ENCODE peak calls at places on chromosomes 7 and 10, in ten cellular contexts. One of them, this sample, is unnamed.

GRCh38 chr10:404341-404740 is 269.1 kb downstream of the ZMYND11 start:
- DNase-seq in tibial nerve: no peak
- DNase-seq in Peyer's patch: no peak
- DNase-seq in kidney: no peak
- DNase-seq in fibroblast of lung: peak; percentile 87
- DNase-seq in upper lobe of right lung: no peak
- DNase-seq in astrocyte: peak; percentile 76
- DNase-seq in GM23248: peak; percentile 70
- DNase-seq in OCI-LY7: no peak
- DNase-seq in mammary epithelial cell: no peak
- DNase-seq in this sample: no peak

GRCh38 chr7:88001744-88002530 is 67.9 kb downstream of the ADAM22 start:
- DNase-seq in tibial nerve: no peak
- DNase-seq in Peyer's patch: no peak
- DNase-seq in kidney: no peak
- DNase-seq in fibroblast of lung: no peak
- DNase-seq in upper lobe of right lung: no peak
- DNase-seq in astrocyte: no peak
- DNase-seq in GM23248: peak; percentile 36
- DNase-seq in OCI-LY7: no peak
- DNase-seq in mammary epithelial cell: no peak
- DNase-seq in this sample: no peak

GRCh38 chr10:87935290-87936141 is 72.1 kb downstream of the PTEN start:
- DNase-seq in tibial nerve: no peak
- DNase-seq in Peyer's patch: no peak
- DNase-seq in kidney: no peak
- DNase-seq in fibroblast of lung: peak; percentile 41
- DNase-seq in upper lobe of right lung: no peak
- DNase-seq in astrocyte: peak; percentile 61
- DNase-seq in GM23248: peak; percentile 74
- DNase-seq in OCI-LY7: no peak
- DNase-seq in mammary epithelial cell: peak; percentile 27
- DNase-seq in this sample: no peak

GRCh38 chr7:116208919-116209318 is 1.4 kb upstream of the TES start:
- DNase-seq in tibial nerve: no peak
- DNase-seq in Peyer's patch: no peak
- DNase-seq in kidney: no peak
- DNase-seq in fibroblast of lung: no peak
- DNase-seq in upper lobe of right lung: no peak
- DNase-seq in astrocyte: no peak
- DNase-seq in GM23248: no peak
- DNase-seq in OCI-LY7: no peak
- DNase-seq in mammary epithelial cell: no peak
- DNase-seq in this sample: no peak

GRCh38 chr10:71773221-71773971 is at the start of gene VSIR:
- DNase-seq in tibial nerve: peak; percentile 91
- DNase-seq in Peyer's patch: peak; percentile 96
- DNase-seq in kidney: peak; percentile 96
- DNase-seq in fibroblast of lung: peak; percentile 72
- DNase-seq in upper lobe of right lung: peak; percentile 95
- DNase-seq in astrocyte: peak; percentile 47
- DNase-seq in GM23248: peak; percentile 92
- DNase-seq in OCI-LY7: peak; percentile 89
- DNase-seq in mammary epithelial cell: peak; percentile 89
- DNase-seq in this sample: peak; percentile 89

GRCh38 chr10:132492323-132493035 is 45.1 kb upstream of the INPP5A start:
- DNase-seq in tibial nerve: no peak
- DNase-seq in Peyer's patch: no peak
- DNase-seq in kidney: peak; percentile 89
- DNase-seq in fibroblast of lung: peak; percentile 21
- DNase-seq in upper lobe of right lung: peak; percentile 67
- DNase-seq in astrocyte: no peak
- DNase-seq in GM23248: no peak
- DNase-seq in OCI-LY7: no peak
- DNase-seq in mammary epithelial cell: no peak
- DNase-seq in this sample: peak; percentile 31

GRCh38 chr7:118280319-118281012 is 56.0 kb downstream of the ANKRD7 start:
- DNase-seq in tibial nerve: no peak
- DNase-seq in Peyer's patch: no peak
- DNase-seq in kidney: no peak
- DNase-seq in fibroblast of lung: no peak
- DNase-seq in upper lobe of right lung: no peak
- DNase-seq in astrocyte: no peak
- DNase-seq in GM23248: no peak
- DNase-seq in OCI-LY7: no peak
- DNase-seq in mammary epithelial cell: no peak
- DNase-seq in this sample: no peak

GRCh38 chr10:31704195-31704594 is 224.4 kb downstream of the ARHGAP12 start:
- DNase-seq in tibial nerve: peak; percentile 58
- DNase-seq in Peyer's patch: no peak
- DNase-seq in kidney: no peak
- DNase-seq in fibroblast of lung: no peak
- DNase-seq in upper lobe of right lung: no peak
- DNase-seq in astrocyte: no peak
- DNase-seq in GM23248: no peak
- DNase-seq in OCI-LY7: no peak
- DNase-seq in mammary epithelial cell: no peak
- DNase-seq in this sample: peak; percentile 69

GRCh38 chr10:112332509-112333228 is 41.2 kb upstream of the ACSL5 start:
- DNase-seq in tibial nerve: no peak
- DNase-seq in Peyer's patch: peak; percentile 68
- DNase-seq in kidney: no peak
- DNase-seq in fibroblast of lung: no peak
- DNase-seq in upper lobe of right lung: peak; percentile 79
- DNase-seq in astrocyte: no peak
- DNase-seq in GM23248: peak; percentile 34
- DNase-seq in OCI-LY7: no peak
- DNase-seq in mammary epithelial cell: no peak
- DNase-seq in this sample: no peak

GRCh38 chr10:86932674-86933073 is 24.7 kb downstream of the MMRN2 start:
- DNase-seq in tibial nerve: no peak
- DNase-seq in Peyer's patch: no peak
- DNase-seq in kidney: no peak
- DNase-seq in fibroblast of lung: no peak
- DNase-seq in upper lobe of right lung: no peak
- DNase-seq in astrocyte: no peak
- DNase-seq in GM23248: no peak
- DNase-seq in OCI-LY7: no peak
- DNase-seq in mammary epithelial cell: no peak
- DNase-seq in this sample: no peak

GRCh38 chr7:101532000-101532399 is 97.1 kb downstream of the MYL10 start:
- DNase-seq in tibial nerve: no peak
- DNase-seq in Peyer's patch: no peak
- DNase-seq in kidney: no peak
- DNase-seq in fibroblast of lung: no peak
- DNase-seq in upper lobe of right lung: no peak
- DNase-seq in astrocyte: no peak
- DNase-seq in GM23248: no peak
- DNase-seq in OCI-LY7: peak; percentile 17
- DNase-seq in mammary epithelial cell: no peak
- DNase-seq in this sample: no peak

GRCh38 chr7:143979359-143979758 is 20.8 kb upstream of the OR6B1 start:
- DNase-seq in tibial nerve: no peak
- DNase-seq in Peyer's patch: no peak
- DNase-seq in kidney: no peak
- DNase-seq in fibroblast of lung: peak; percentile 51
- DNase-seq in upper lobe of right lung: no peak
- DNase-seq in astrocyte: peak; percentile 72
- DNase-seq in GM23248: peak; percentile 74
- DNase-seq in OCI-LY7: no peak
- DNase-seq in mammary epithelial cell: peak; percentile 8
- DNase-seq in this sample: no peak

GRCh38 chr7:151371266-151371665 is 29.7 kb downstream of the NUB1 start:
- DNase-seq in tibial nerve: no peak
- DNase-seq in Peyer's patch: peak; percentile 33
- DNase-seq in kidney: no peak
- DNase-seq in fibroblast of lung: no peak
- DNase-seq in upper lobe of right lung: no peak
- DNase-seq in astrocyte: no peak
- DNase-seq in GM23248: no peak
- DNase-seq in OCI-LY7: no peak
- DNase-seq in mammary epithelial cell: no peak
- DNase-seq in this sample: peak; percentile 37

GRCh38 chr10:78000956-78001472 is 28.3 kb downstream of the POLR3A start:
- DNase-seq in tibial nerve: no peak
- DNase-seq in Peyer's patch: no peak
- DNase-seq in kidney: no peak
- DNase-seq in fibroblast of lung: no peak
- DNase-seq in upper lobe of right lung: no peak
- DNase-seq in astrocyte: no peak
- DNase-seq in GM23248: no peak
- DNase-seq in OCI-LY7: no peak
- DNase-seq in mammary epithelial cell: no peak
- DNase-seq in this sample: no peak

GRCh38 chr10:78002541-78003284 is 26.6 kb downstream of the POLR3A start:
- DNase-seq in tibial nerve: no peak
- DNase-seq in Peyer's patch: no peak
- DNase-seq in kidney: no peak
- DNase-seq in fibroblast of lung: no peak
- DNase-seq in upper lobe of right lung: no peak
- DNase-seq in astrocyte: no peak
- DNase-seq in GM23248: peak; percentile 27
- DNase-seq in OCI-LY7: no peak
- DNase-seq in mammary epithelial cell: no peak
- DNase-seq in this sample: no peak

GRCh38 chr10:78004215-78005026 is 24.9 kb downstream of the POLR3A start:
- DNase-seq in tibial nerve: no peak
- DNase-seq in Peyer's patch: no peak
- DNase-seq in kidney: no peak
- DNase-seq in fibroblast of lung: no peak
- DNase-seq in upper lobe of right lung: no peak
- DNase-seq in astrocyte: no peak
- DNase-seq in GM23248: no peak
- DNase-seq in OCI-LY7: no peak
- DNase-seq in mammary epithelial cell: no peak
- DNase-seq in this sample: no peak

GRCh38 chr10:78000206-78000605 is 29.1 kb downstream of the POLR3A start:
- DNase-seq in tibial nerve: no peak
- DNase-seq in Peyer's patch: no peak
- DNase-seq in kidney: no peak
- DNase-seq in fibroblast of lung: no peak
- DNase-seq in upper lobe of right lung: no peak
- DNase-seq in astrocyte: no peak
- DNase-seq in GM23248: no peak
- DNase-seq in OCI-LY7: no peak
- DNase-seq in mammary epithelial cell: no peak
- DNase-seq in this sample: no peak
- H3K36me3 ChIP-seq in tibial nerve: peaks cover 43% of the 10 kb centered on the region
- H3K36me3 ChIP-seq in Peyer's patch: peaks cover 68% of the 10 kb centered on the region
- H3K36me3 ChIP-seq in kidney: peaks cover 40% of the 10 kb centered on the region
- H3K36me3 ChIP-seq in fibroblast of lung: peaks cover 12% of the 10 kb centered on the region
- H3K36me3 ChIP-seq in upper lobe of right lung: peaks cover 67% of the 10 kb centered on the region
- H3K36me3 ChIP-seq in astrocyte: peaks cover 52% of the 10 kb centered on the region
- H3K36me3 ChIP-seq in GM23248: peaks cover 46% of the 10 kb centered on the region
- H3K36me3 ChIP-seq in OCI-LY7: peaks cover 60% of the 10 kb centered on the region
- H3K36me3 ChIP-seq in mammary epithelial cell: peaks cover 40% of the 10 kb centered on the region
- H3K36me3 ChIP-seq in this sample: peaks cover 73% of the 10 kb centered on the region

GRCh38 chr10:122060250-122060649 is 71.3 kb downstream of the TACC2 start:
- DNase-seq in tibial nerve: no peak
- DNase-seq in Peyer's patch: no peak
- DNase-seq in kidney: no peak
- DNase-seq in fibroblast of lung: peak; percentile 31
- DNase-seq in upper lobe of right lung: no peak
- DNase-seq in astrocyte: peak; percentile 46
- DNase-seq in GM23248: peak; percentile 36
- DNase-seq in OCI-LY7: no peak
- DNase-seq in mammary epithelial cell: no peak
- DNase-seq in this sample: no peak
- H3K27ac ChIP-seq in tibial nerve: no peak overlapping the region
- H3K27ac ChIP-seq in Peyer's patch: peak overlapping the region; percentile 8
- H3K27ac ChIP-seq in kidney: no peak overlapping the region
- H3K27ac ChIP-seq in fibroblast of lung: no peak overlapping the region
- H3K27ac ChIP-seq in upper lobe of right lung: no peak overlapping the region
- H3K27ac ChIP-seq in astrocyte: no peak overlapping the region
- H3K27ac ChIP-seq in GM23248: no peak overlapping the region
- H3K27ac ChIP-seq in OCI-LY7: no peak overlapping the region
- H3K27ac ChIP-seq in mammary epithelial cell: no peak overlapping the region
- H3K27ac ChIP-seq in this sample: peak overlapping the region; percentile 85

GRCh38 chr7:2920956-2921708 is 77.0 kb upstream of the GNA12 start:
- DNase-seq in tibial nerve: no peak
- DNase-seq in Peyer's patch: no peak
- DNase-seq in kidney: no peak
- DNase-seq in fibroblast of lung: no peak
- DNase-seq in upper lobe of right lung: no peak
- DNase-seq in astrocyte: no peak
- DNase-seq in GM23248: no peak
- DNase-seq in OCI-LY7: no peak
- DNase-seq in mammary epithelial cell: peak; percentile 34
- DNase-seq in this sample: no peak
- H3K4me1 ChIP-seq in tibial nerve: no peaks in the 10 kb centered on the region
- H3K4me1 ChIP-seq in Peyer's patch: no peaks in the 10 kb centered on the region
- H3K4me1 ChIP-seq in kidney: no peaks in the 10 kb centered on the region
- H3K4me1 ChIP-seq in fibroblast of lung: no peaks in the 10 kb centered on the region
- H3K4me1 ChIP-seq in upper lobe of right lung: no peaks in the 10 kb centered on the region
- H3K4me1 ChIP-seq in astrocyte: no peaks in the 10 kb centered on the region
- H3K4me1 ChIP-seq in GM23248: no peaks in the 10 kb centered on the region
- H3K4me1 ChIP-seq in OCI-LY7: no peaks in the 10 kb centered on the region
- H3K4me1 ChIP-seq in mammary epithelial cell: peaks cover 13% of the 10 kb centered on the region
- H3K4me1 ChIP-seq in this sample: no peaks in the 10 kb centered on the region

GRCh38 chr7:77979219-77979618 is 180.6 kb downstream of the PHTF2 start:
- DNase-seq in tibial nerve: no peak
- DNase-seq in Peyer's patch: no peak
- DNase-seq in kidney: no peak
- DNase-seq in fibroblast of lung: no peak
- DNase-seq in upper lobe of right lung: no peak
- DNase-seq in astrocyte: peak; percentile 3
- DNase-seq in GM23248: no peak
- DNase-seq in OCI-LY7: no peak
- DNase-seq in mammary epithelial cell: no peak
- DNase-seq in this sample: no peak

GRCh38 chr7:77980087-77980713 is 181.6 kb downstream of the PHTF2 start:
- DNase-seq in tibial nerve: no peak
- DNase-seq in Peyer's patch: no peak
- DNase-seq in kidney: no peak
- DNase-seq in fibroblast of lung: no peak
- DNase-seq in upper lobe of right lung: no peak
- DNase-seq in astrocyte: no peak
- DNase-seq in GM23248: no peak
- DNase-seq in OCI-LY7: no peak
- DNase-seq in mammary epithelial cell: no peak
- DNase-seq in this sample: no peak

DNA sequence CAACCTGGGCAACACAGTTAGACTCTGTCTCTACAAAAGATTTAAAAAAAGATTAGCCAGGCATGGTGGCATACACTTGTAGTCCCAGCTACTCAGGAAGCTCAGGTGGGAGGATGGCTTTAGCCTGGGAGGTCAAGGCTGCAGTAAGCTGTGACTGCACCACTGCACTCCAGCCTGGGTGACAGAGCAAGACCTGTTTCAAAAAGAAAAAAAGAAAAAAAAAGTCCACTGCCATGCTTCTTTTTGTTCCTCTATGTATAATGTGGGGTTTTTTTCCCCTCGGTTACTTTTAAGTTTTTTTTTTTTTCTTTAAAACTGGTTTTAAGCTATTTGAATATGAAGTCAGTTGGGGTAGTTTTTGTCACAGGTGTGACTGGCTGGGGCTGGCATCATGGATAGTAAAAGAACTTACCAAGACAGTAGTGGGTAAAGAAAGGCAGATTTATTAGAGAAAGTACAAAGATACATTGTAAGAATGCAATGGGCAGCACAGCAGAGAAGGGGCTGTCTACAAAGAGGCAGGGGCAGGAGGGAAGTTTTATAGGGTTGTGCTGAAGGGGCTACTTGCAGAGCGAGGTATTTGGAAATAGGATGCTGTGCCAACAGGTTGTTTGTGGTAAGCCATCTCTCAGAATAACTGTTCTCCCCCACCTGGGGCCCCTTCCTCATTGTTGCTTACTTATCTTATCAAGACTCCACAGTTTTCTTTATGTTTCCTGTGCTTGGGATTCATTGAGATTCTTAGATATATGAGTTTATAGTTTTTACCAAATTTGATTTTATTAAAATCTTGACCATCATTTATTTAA is 177.3 kb downstream of the PHTF2 start:
- DNase-seq in tibial nerve: no peak
- DNase-seq in Peyer's patch: no peak
- DNase-seq in kidney: no peak
- DNase-seq in fibroblast of lung: no peak
- DNase-seq in upper lobe of right lung: no peak
- DNase-seq in astrocyte: no peak
- DNase-seq in GM23248: no peak
- DNase-seq in OCI-LY7: no peak
- DNase-seq in mammary epithelial cell: no peak
- DNase-seq in this sample: no peak
- H3K36me3 ChIP-seq in tibial nerve: no peaks in the 10 kb centered on the region
- H3K36me3 ChIP-seq in Peyer's patch: no peaks in the 10 kb centered on the region
- H3K36me3 ChIP-seq in kidney: no peaks in the 10 kb centered on the region
- H3K36me3 ChIP-seq in fibroblast of lung: no peaks in the 10 kb centered on the region
- H3K36me3 ChIP-seq in upper lobe of right lung: no peaks in the 10 kb centered on the region
- H3K36me3 ChIP-seq in astrocyte: no peaks in the 10 kb centered on the region
- H3K36me3 ChIP-seq in GM23248: no peaks in the 10 kb centered on the region
- H3K36me3 ChIP-seq in OCI-LY7: no peaks in the 10 kb centered on the region
- H3K36me3 ChIP-seq in mammary epithelial cell: no peaks in the 10 kb centered on the region
- H3K36me3 ChIP-seq in this sample: no peaks in the 10 kb centered on the region

This sample was measured in psoas muscle.